ENCODE peak calls at places on chromosomes 3 and 15, in four cellular contexts. M is mucosa of descending colon, V is B cell, L is body of pancreas. H is an unnamed sample.

GRCh38 chr3:32626650-32627049 is 56.0 kb upstream of the DYNC1LI1 start:
- DNase-seq in M (no peak), V (no peak), L (no peak), H (no peak)

GRCh38 chr15:80420658-80421057 is 16.5 kb downstream of the ARNT2 start:
- DNase-seq in M (no peak), V (no peak), L (no peak), H (no peak)

GRCh38 chr3:43171770-43172169 is 65.9 kb upstream of the POMGNT2 start:
- DNase-seq in M (no peak), V (no peak), L (no peak), H (no peak)

GRCh38 chr15:43954181-43954621 is 127.4 kb downstream of the WDR76 start:
- DNase-seq in M (no peak), V (no peak), L (no peak), H (no peak)

GRCh38 chr3:43995929-43996378 is 245.7 kb upstream of the TOPAZ1 start:
- DNase-seq in M (no peak), V (peak), L (no peak), H (no peak)

GRCh38 chr3:40130721-40131120 is 178.8 kb upstream of the EIF1B start:
- DNase-seq in M (no peak), V (no peak), L (no peak), H (no peak)

GRCh38 chr3:126256256-126256655 is 75.9 kb upstream of the ALDH1L1 start:
- DNase-seq in M (no peak), V (no peak), L (no peak), H (no peak)

GRCh38 chr3:163422671-163423070 is 1655.6 kb downstream of the SI start:
- DNase-seq in M (no peak), V (no peak), L (no peak), H (no peak)

GRCh38 chr3:159001711-159002110 is 199.9 kb downstream of the MFSD1 start:
- DNase-seq in M (no peak), V (no peak), L (no peak), H (no peak)

GRCh38 chr15:70271422-70272088 is 173.8 kb upstream of the TLE3 start:
- DNase-seq in M (peak), V (no peak), L (no peak), H (no peak)

GRCh38 chr3:31288641-31289100 is 244.1 kb upstream of the STT3B start:
- DNase-seq in M (peak), V (no peak), L (no peak), H (no peak)

GRCh38 chr3:186414735-186415419 is 52.8 kb upstream of the DGKG start:
- DNase-seq in M (no peak), V (no peak), L (peak), H (no peak)

DNA sequence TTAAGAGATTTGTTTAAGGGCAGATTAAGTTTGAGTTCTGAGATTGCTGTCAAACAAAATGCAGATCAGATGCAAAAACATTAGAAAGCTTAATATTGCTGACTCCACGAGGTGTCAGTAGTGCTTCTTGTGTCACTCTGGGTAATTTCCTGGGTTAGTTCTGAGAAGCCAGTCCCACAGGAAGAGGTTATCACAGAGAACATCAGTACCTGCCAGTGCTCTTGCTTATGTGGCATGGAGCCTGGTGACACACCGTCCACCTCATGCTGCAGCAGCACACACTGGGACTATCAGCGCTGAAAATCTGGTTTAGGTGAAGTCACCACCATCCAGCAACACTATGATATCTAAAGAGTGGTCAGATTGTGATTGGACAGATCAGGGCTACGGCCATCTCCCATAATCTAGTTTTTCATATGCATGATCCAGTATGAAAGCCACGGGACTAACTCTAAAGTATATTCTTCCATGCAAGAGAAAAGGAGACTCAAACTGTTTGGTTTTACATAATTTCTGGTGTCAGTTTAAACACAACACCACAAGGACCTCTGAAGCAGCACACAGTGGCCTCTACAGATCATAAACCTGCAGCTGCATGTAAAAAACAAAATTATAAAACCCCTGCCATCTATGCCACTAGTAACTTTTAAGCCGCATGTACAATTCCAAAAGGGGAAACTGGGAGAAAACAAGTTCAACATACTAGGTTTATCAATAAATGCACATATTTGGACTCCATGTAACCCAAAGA is 36.1 kb upstream of the MYO5C start:
- DNase-seq in M (no peak), V (peak), L (peak), H (no peak)
- TF ChIP-seq CTCF in M (no peak), V (peak), L (peak), H (peak)

DNA sequence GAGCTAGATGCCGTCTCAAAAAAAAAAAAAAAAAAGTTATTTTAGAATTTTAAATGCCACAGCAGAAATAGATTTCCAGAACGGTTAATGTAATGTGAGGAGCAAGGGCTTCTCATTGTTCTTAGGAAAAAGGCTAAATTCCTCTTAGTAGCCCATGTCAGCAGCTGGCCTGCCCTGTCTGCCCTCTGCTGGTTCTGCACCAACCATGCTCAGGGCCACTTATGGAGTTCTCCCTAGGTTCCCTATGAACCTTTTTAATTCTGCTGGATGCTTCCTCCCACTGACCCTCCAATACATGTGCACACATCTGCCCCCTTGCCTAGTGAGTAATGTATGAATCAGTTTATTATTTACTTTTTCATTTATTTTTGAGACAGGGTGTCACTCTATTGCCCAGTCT is 32.2 kb upstream of the DPPA4 start:
- DNase-seq in M (no peak), V (no peak), L (no peak), H (no peak)
- TF ChIP-seq CTCF in M (no peak), V (no peak), L (no peak), H (peak)

GRCh38 chr3:175940881-175941280 is 1081.7 kb downstream of the NAALADL2 start:
- DNase-seq in M (no peak), V (no peak), L (no peak), H (no peak)

GRCh38 chr3:175940243-175940642 is 1081.1 kb downstream of the NAALADL2 start:
- DNase-seq in M (no peak), V (no peak), L (no peak), H (no peak)

DNA sequence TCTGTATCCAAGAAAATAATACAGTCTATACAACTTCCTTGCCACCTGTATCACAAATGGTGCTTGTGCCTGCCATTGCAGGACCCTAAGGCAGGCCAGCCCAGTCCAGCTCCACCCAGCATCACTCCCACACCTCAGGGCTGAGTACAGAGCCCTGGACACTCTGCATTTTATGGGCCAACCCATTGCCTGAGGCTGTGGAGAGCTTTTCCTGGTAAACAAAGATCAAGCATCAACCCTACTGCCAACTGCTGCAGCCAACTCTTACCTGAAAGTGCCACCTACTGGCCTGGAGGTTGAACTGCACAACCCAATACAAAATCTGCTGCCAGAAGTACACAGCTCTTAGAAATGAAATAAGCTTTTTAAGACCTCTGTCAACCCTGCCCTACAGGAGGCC is 1082.2 kb downstream of the NAALADL2 start:
- DNase-seq in M (no peak), V (no peak), L (no peak), H (no peak)
- TF ChIP-seq CTCF in M (peak), V (peak), L (no peak), H (peak)

GRCh38 chr3:4107430-4107829 is 195.7 kb upstream of the SETMAR start:
- DNase-seq in M (no peak), V (no peak), L (no peak), H (no peak)
- TF ChIP-seq CTCF in M (no peak), V (no peak), L (no peak), H (peak)

GRCh38 chr15:58981808-58982475 is 5.5 kb upstream of the RNF111 start:
- DNase-seq in M (no peak), V (no peak), L (no peak), H (no peak)

GRCh38 chr15:58985443-58985842 is 2.0 kb upstream of the RNF111 start:
- DNase-seq in M (no peak), V (no peak), L (peak), H (no peak)

DNA sequence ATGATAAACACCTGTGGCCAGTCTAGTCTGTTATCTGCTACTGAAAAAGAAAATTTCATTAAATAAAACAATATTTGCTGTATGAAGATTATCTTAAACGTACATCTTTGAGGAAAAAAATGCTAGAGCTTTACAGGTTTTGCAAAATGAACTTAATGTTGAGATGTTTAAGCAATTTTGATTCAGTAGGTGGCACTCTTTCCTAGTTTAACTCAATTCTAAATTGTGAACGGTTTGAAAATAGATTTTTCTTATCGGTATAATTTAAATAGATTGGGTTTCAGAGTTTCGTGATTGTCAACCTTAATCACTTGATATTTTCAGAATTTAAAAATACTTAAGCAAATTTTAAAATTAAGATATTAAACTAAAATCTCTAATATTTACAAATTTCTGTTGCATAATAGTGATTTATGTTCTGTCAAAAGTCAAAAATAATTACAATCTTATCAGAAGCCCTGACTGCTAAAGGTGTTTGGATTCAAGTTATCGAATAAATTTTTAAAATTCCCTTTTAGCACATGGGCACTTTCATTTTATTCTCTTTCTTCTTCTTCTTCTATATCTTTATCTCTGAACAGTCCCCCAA is 7.0 kb upstream of the RNF111 start:
- DNase-seq in M (no peak), V (no peak), L (no peak), H (no peak)
- TF ChIP-seq CTCF in M (no peak), V (peak), L (peak), H (peak)

DNA sequence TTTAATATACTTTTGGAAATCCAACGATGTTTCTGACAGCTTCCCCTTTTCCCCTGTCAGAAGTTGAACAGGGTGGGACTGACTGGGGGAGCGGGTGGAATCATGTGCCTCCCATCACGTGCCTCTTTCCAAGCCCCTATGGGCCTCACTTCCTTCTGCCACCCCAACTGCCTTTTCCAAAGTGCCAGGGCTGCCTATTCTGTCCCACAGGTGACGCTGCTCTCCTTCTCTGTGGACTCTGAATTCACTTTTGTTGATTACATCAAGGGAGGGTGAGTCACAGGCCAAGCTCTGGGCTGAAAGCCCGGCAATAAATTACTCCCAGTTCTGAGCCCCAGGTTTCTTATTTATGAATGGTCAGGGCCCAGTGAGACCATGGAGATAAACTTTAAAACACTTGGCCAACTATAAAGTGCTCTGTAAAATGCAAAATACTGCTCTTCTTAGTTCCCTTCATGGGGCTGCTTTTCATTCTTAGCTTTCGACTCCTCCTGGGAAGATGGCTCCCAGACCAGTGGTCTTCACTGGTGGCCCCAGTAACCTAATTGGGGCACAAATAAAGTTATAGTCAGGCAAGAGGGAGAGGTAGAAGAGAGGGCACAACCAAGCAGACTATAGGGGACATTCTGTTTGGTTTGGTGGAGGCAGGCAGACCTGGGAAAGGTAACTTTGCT is 12.3 kb downstream of the CPNE9 start:
- DNase-seq in M (peak), V (no peak), L (peak), H (no peak)
- TF ChIP-seq CTCF in M (peak), V (no peak), L (peak), H (peak)

GRCh38 chr3:113535898-113536297 is 3.5 kb downstream of the SIDT1 start:
- DNase-seq in M (no peak), V (no peak), L (no peak), H (no peak)
- TF ChIP-seq CTCF in M (no peak), V (peak), L (no peak), H (peak)

DNA sequence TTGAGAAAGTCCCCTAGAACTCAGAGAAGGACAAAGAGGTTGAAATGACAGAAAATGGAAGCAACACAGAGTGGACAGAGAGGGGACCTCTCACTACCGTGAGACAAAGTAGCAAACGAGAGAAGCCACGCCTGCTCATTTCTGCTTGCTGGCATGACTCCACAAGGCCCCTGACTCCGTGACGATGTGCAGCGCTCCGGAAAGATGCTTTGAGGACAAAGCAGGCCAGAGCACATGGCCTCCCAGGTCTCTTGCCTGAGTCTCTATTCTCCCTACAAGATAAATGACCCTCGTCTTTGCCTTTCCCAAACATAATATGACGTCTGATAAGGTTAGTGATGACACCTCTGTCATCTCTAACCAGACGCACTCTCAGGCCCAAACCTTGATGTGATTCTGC is 63.8 kb upstream of the CTSH start:
- DNase-seq in M (no peak), V (no peak), L (peak), H (no peak)
- TF ChIP-seq CTCF in M (no peak), V (no peak), L (no peak), H (no peak)

GRCh38 chr15:38724827-38725226 is 160.2 kb upstream of the RASGRP1 start:
- DNase-seq in M (no peak), V (no peak), L (no peak), H (no peak)
- TF ChIP-seq CTCF in M (no peak), V (no peak), L (no peak), H (peak)

H was measured in chondrocyte.